ENCODE peak calls at places on chromosomes 12 and 14, in five cellular contexts. W is colonic mucosa; Z is ovary; L is CD8-positive, alpha-beta T cell; G is fibroblast of lung. P is an unnamed sample.
A peak's percentile ranks its signal among the peaks of the same experiment; 100 is the strongest.

GRCh38 chr14:76613616-76614015 is 147.7 kb upstream of the VASH1 start:
- DNase-seq in W (no peak), Z (no peak), L (no peak), G (no peak), P (no peak)

GRCh38 chr14:61671086-61671485 is 24.2 kb upstream of the HIF1A start:
- DNase-seq in W (no peak), Z (no peak), L (peak; percentile 22), G (no peak), P (no peak)

GRCh38 chr12:19546027-19546426 is 106.7 kb downstream of the AEBP2 start:
- DNase-seq in W (no peak), Z (no peak), L (no peak), G (peak; percentile 29), P (no peak)

GRCh38 chr14:72563676-72564075 is 330.2 kb downstream of the DPF3 start:
- DNase-seq in W (no peak), Z (no peak), L (no peak), G (no peak), P (no peak)

GRCh38 chr14:101893759-101894158 is 70.6 kb upstream of the DYNC1H1 start:
- DNase-seq in W (no peak), Z (no peak), L (no peak), G (no peak), P (no peak)

GRCh38 chr14:100223332-100224171 is 15.4 kb upstream of the YY1 start:
- DNase-seq in W (no peak), Z (no peak), L (no peak), G (no peak), P (no peak)

GRCh38 chr14:94213021-94213420 is 38.9 kb downstream of the PPP4R4 start:
- DNase-seq in W (no peak), Z (no peak), L (no peak), G (peak; percentile 79), P (no peak)

GRCh38 chr12:113476093-113476986 is 4.7 kb upstream of the LHX5 start:
- DNase-seq in W (no peak), Z (no peak), L (no peak), G (no peak), P (no peak)

GRCh38 chr14:104462651-104463630 is 116.6 kb upstream of the C14orf180 start:
- DNase-seq in W (no peak), Z (no peak), L (no peak), G (no peak), P (no peak)

GRCh38 chr14:74240794-74241610 is 1.8 kb downstream of the VSX2 start:
- DNase-seq in W (no peak), Z (no peak), L (peak; percentile 11), G (no peak), P (peak; percentile 15)

GRCh38 chr12:6662906-6663742 is at the start of gene ING4:
- DNase-seq in W (peak; percentile 97), Z (peak; percentile 97), L (peak; percentile 94), G (peak; percentile 100), P (peak; percentile 94)

GRCh38 chr12:6664902-6665301 is 2.0 kb upstream of the ING4 start:
- DNase-seq in W (no peak), Z (no peak), L (no peak), G (no peak), P (no peak)

GRCh38 chr12:6666211-6666610 is 3.3 kb upstream of the ING4 start:
- DNase-seq in W (no peak), Z (no peak), L (no peak), G (peak; percentile 64), P (no peak)

GRCh38 chr12:6672143-6672542 is 9.2 kb upstream of the ING4 start:
- DNase-seq in W (no peak), Z (no peak), L (no peak), G (no peak), P (no peak)

GRCh38 chr12:6667559-6668210 is 4.8 kb upstream of the ING4 start:
- DNase-seq in W (no peak), Z (no peak), L (no peak), G (no peak), P (peak; percentile 33)
- TF ChIP-seq CTCF in W (peak; percentile 14), Z (no peak), L (no peak), G (peak; percentile 18), P (peak; percentile 16)

DNA sequence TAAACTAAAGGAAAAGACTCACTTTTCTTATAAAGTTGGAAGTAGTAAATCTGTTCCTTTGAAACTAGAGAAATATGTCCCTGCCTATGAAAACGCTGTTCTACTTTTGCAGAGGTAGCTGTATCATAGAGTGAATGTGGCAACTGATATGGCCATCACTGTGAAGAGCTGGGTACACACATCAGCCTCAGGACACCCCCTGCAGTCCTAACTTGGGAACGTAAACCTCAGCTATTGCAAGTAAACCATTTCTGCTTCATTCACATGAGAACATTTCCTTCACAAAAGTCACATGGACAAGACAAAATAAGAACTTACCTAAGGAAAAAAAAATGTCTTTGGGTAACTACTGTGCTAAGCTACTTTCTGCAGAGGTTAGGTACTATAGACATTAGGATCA is 233.3 kb upstream of the PPFIA2 start:
- DNase-seq in W (no peak), Z (no peak), L (peak; percentile 24), G (peak; percentile 23), P (peak; percentile 59)
- TF ChIP-seq CTCF in W (no peak), Z (no peak), L (no peak), G (no peak), P (no peak)

DNA sequence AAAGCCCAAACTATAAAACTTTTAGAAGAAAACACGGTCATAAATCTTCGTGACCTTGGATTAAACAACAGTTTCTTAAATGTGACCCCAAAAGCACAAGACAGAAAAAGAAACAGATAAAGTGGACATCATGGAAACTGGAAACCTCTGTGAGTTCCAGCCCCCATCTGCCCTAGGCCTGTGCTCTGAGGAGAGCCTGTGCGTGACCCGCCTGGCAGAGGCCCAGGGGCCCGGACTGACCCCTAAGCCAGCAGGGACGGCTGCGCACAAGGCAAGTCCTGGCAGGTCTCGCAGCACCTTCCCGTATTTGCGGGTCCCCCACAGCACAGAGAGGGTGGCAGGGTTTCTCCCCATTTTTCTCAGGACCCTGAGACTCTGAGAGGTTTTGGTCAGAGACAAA is 76.0 kb downstream of the CHGA start:
- DNase-seq in W (no peak), Z (peak; percentile 82), L (no peak), G (no peak), P (no peak)
- TF ChIP-seq CTCF in W (no peak), Z (no peak), L (no peak), G (no peak), P (no peak)

GRCh38 chr12:124854637-124855184 is 9.0 kb downstream of the SCARB1 start:
- DNase-seq in W (no peak), Z (peak; percentile 55), L (no peak), G (no peak), P (no peak)

GRCh38 chr12:124857921-124858461 is 5.7 kb downstream of the SCARB1 start:
- DNase-seq in W (no peak), Z (no peak), L (no peak), G (no peak), P (no peak)

GRCh38 chr12:124855275-124855957 is 8.2 kb downstream of the SCARB1 start:
- DNase-seq in W (no peak), Z (peak; percentile 67), L (no peak), G (no peak), P (no peak)

GRCh38 chr12:124856842-124857178 is 6.9 kb downstream of the SCARB1 start:
- DNase-seq in W (no peak), Z (no peak), L (no peak), G (no peak), P (no peak)

DNA sequence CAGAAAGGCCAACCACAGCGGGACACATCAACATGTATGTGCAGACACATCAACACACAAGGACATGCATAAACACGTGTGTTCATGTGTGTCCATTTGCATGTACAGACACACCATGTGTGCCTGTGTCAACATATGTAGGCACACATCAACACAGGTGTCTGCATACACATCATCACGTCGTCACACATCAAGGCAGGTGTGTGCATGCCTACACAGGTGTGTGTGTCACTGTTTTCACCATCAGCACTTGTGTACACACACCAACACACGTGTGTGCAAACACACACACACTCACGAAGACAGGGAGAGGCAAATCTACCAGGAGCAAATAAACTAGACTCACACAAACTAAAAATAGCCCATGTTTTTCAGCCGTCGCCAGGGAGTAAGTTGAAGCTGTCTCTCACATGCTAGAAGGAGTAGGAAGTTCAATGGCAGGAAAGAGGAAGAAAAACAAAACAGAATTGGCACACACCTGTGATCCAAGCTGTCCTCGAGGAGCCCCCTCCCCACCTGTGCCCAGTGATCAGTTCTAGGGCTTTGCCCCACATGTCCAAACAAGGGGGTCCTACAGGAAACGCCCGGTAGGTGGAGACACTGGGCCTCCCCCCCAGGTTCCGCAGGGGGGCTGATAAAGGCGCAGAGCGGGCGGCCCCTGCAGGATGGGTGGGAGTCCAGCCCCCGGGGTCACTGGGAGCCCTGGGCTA is 7.4 kb downstream of the SCARB1 start:
- DNase-seq in W (no peak), Z (peak; percentile 62), L (no peak), G (no peak), P (no peak)
- TF ChIP-seq CTCF in W (no peak), Z (peak; percentile 44), L (no peak), G (no peak), P (no peak)

GRCh38 chr12:71685961-71686657 is at the start of gene TMEM19:
- DNase-seq in W (peak; percentile 91), Z (peak; percentile 87), L (peak; percentile 79), G (peak; percentile 90), P (peak; percentile 94)
- TF ChIP-seq CTCF in W (no peak), Z (peak; percentile 22), L (no peak), G (peak; percentile 21), P (no peak)

P was measured in Calu3.